ENCODE peak calls at places on chromosomes 5 and 9, in ten cellular contexts. G is H1, Z is Panc1, A is HepG2, D is upper lobe of left lung, U is HCT116, L is GM12878, W is stomach, H is GM23338, B is vagina. F is an unnamed sample.

GRCh38 chr9:108994695-108995094 is 18.6 kb downstream of the CTNNAL1 start:
- DNase-seq in G (no peak), Z (no peak), A (no peak), D (no peak), U (no peak), L (no peak), W (peak), H (no peak), B (no peak), F (no peak)

GRCh38 chr5:16808021-16808420 is 128.1 kb downstream of the MYO10 start:
- DNase-seq in G (no peak), Z (no peak), A (no peak), D (no peak), U (no peak), L (no peak), W (no peak), H (no peak), B (no peak), F (no peak)

GRCh38 chr5:16642896-16643295 is 26.1 kb upstream of the RETREG1 start:
- DNase-seq in G (no peak), Z (no peak), A (no peak), D (no peak), U (no peak), L (no peak), W (no peak), H (no peak), B (no peak), F (no peak)

GRCh38 chr5:93723005-93723404 is 18.4 kb downstream of the POU5F2 start:
- DNase-seq in G (no peak), Z (no peak), A (no peak), D (no peak), U (no peak), L (no peak), W (no peak), H (no peak), B (no peak), F (no peak)

GRCh38 chr5:91468643-91469422 is 85.7 kb upstream of the ARRDC3 start:
- DNase-seq in G (no peak), Z (no peak), A (no peak), D (no peak), U (no peak), L (no peak), W (no peak), H (no peak), B (no peak), F (no peak)

GRCh38 chr5:117800261-117800660 is 1188.1 kb downstream of the DTWD2 start:
- DNase-seq in G (no peak), Z (no peak), A (no peak), D (no peak), U (no peak), L (no peak), W (no peak), H (no peak), B (no peak), F (no peak)

GRCh38 chr5:172731286-172732073 is 39.5 kb downstream of the DUSP1 start:
- DNase-seq in G (no peak), Z (no peak), A (peak), D (no peak), U (peak), L (no peak), W (peak), H (no peak), B (no peak), F (no peak)

GRCh38 chr5:14809369-14810144 is 62.0 kb downstream of the ANKH start:
- DNase-seq in G (no peak), Z (peak), A (peak), D (no peak), U (peak), L (peak), W (peak), H (no peak), B (no peak), F (peak)

GRCh38 chr5:35430381-35431162 is 187.1 kb upstream of the SPEF2 start:
- DNase-seq in G (no peak), Z (no peak), A (no peak), D (no peak), U (no peak), L (no peak), W (no peak), H (peak), B (no peak), F (no peak)

GRCh38 chr5:94276751-94277150 is 341.7 kb downstream of the KIAA0825 start:
- DNase-seq in G (no peak), Z (no peak), A (no peak), D (no peak), U (no peak), L (no peak), W (no peak), H (no peak), B (no peak), F (no peak)

GRCh38 chr5:91378683-91379601 is 4.2 kb downstream of the ARRDC3 start:
- DNase-seq in G (no peak), Z (no peak), A (no peak), D (no peak), U (no peak), L (no peak), W (no peak), H (peak), B (no peak), F (no peak)

GRCh38 chr9:115715656-115716055 is 437.9 kb upstream of the PAPPA start:
- DNase-seq in G (no peak), Z (no peak), A (no peak), D (no peak), U (no peak), L (no peak), W (no peak), H (no peak), B (no peak), F (no peak)

GRCh38 chr9:100104314-100104713 is 5.3 kb downstream of the INVS start:
- DNase-seq in G (no peak), Z (no peak), A (no peak), D (no peak), U (no peak), L (no peak), W (no peak), H (peak), B (no peak), F (no peak)

GRCh38 chr9:75238311-75238976 is 150.1 kb downstream of the OSTF1 start:
- DNase-seq in G (peak), Z (peak), A (peak), D (no peak), U (peak), L (peak), W (peak), H (peak), B (no peak), F (peak)

GRCh38 chr5:12237837-12238575 is 333.8 kb upstream of the CTNND2 start:
- DNase-seq in G (no peak), Z (no peak), A (no peak), D (no peak), U (no peak), L (no peak), W (no peak), H (peak), B (no peak), F (no peak)

GRCh38 chr5:142747034-142747433 is 23.1 kb upstream of the ARHGAP26 start:
- DNase-seq in G (no peak), Z (no peak), A (no peak), D (no peak), U (no peak), L (no peak), W (no peak), H (no peak), B (no peak), F (no peak)

GRCh38 chr9:134455951-134456739 is 129.9 kb downstream of the RXRA start:
- DNase-seq in G (no peak), Z (no peak), A (no peak), D (peak), U (peak), L (no peak), W (peak), H (no peak), B (no peak), F (no peak)

GRCh38 chr9:115969096-115969495 is 184.5 kb upstream of the PAPPA start:
- DNase-seq in G (no peak), Z (no peak), A (no peak), D (no peak), U (no peak), L (no peak), W (no peak), H (no peak), B (no peak), F (no peak)

GRCh38 chr9:83526901-83527300 is 11.3 kb downstream of the FRMD3 start:
- DNase-seq in G (no peak), Z (no peak), A (peak), D (no peak), U (no peak), L (no peak), W (no peak), H (no peak), B (no peak), F (no peak)

GRCh38 chr5:5271606-5272321 is 131.6 kb downstream of the ADAMTS16 start:
- DNase-seq in G (no peak), Z (no peak), A (no peak), D (no peak), U (no peak), L (no peak), W (no peak), H (no peak), B (no peak), F (no peak)

GRCh38 chr5:136020383-136021015 is 8.3 kb upstream of the TGFBI start:
- DNase-seq in G (no peak), Z (no peak), A (peak), D (no peak), U (peak), L (no peak), W (no peak), H (no peak), B (no peak), F (no peak)

GRCh38 chr9:80061940-80062339 is 490.2 kb downstream of the TLE4 start:
- DNase-seq in G (no peak), Z (no peak), A (no peak), D (no peak), U (no peak), L (no peak), W (no peak), H (no peak), B (no peak), F (no peak)

GRCh38 chr5:74382864-74383618 is 257.5 kb downstream of the ENC1 start:
- DNase-seq in G (no peak), Z (no peak), A (no peak), D (no peak), U (no peak), L (no peak), W (no peak), H (no peak), B (no peak), F (no peak)

GRCh38 chr5:157971466-157972324 is 112.8 kb upstream of the CLINT1 start:
- DNase-seq in G (peak), Z (no peak), A (no peak), D (no peak), U (no peak), L (no peak), W (no peak), H (peak), B (no peak), F (no peak)

GRCh38 chr5:14983666-14984441 is 112.3 kb upstream of the ANKH start:
- DNase-seq in G (no peak), Z (no peak), A (no peak), D (no peak), U (no peak), L (no peak), W (no peak), H (no peak), B (no peak), F (no peak)

GRCh38 chr9:121641228-121641611 is 10.2 kb upstream of the DAB2IP start:
- DNase-seq in G (no peak), Z (no peak), A (no peak), D (no peak), U (no peak), L (no peak), W (no peak), H (no peak), B (no peak), F (no peak)

GRCh38 chr5:172149073-172149472 is 39.0 kb downstream of the STK10 start:
- DNase-seq in G (no peak), Z (no peak), A (no peak), D (no peak), U (no peak), L (no peak), W (no peak), H (no peak), B (no peak), F (no peak)

GRCh38 chr5:168332042-168332441 is 40.6 kb downstream of the WWC1 start:
- DNase-seq in G (no peak), Z (no peak), A (no peak), D (no peak), U (no peak), L (no peak), W (no peak), H (no peak), B (no peak), F (no peak)

GRCh38 chr9:135976531-135976930 is 15.4 kb upstream of the UBAC1 start:
- DNase-seq in G (no peak), Z (no peak), A (no peak), D (no peak), U (no peak), L (no peak), W (no peak), H (no peak), B (no peak), F (no peak)

GRCh38 chr5:77486344-77486962 is 5.7 kb downstream of the WDR41 start:
- DNase-seq in G (no peak), Z (no peak), A (no peak), D (no peak), U (no peak), L (no peak), W (no peak), H (no peak), B (no peak), F (no peak)
- TF ChIP-seq POLR2AphosphoS5 in G (no peak), Z (no peak), A (no peak), D (no peak), U (no peak), L (no peak), W (no peak), H (no peak), B (no peak), F (no peak)

DNA sequence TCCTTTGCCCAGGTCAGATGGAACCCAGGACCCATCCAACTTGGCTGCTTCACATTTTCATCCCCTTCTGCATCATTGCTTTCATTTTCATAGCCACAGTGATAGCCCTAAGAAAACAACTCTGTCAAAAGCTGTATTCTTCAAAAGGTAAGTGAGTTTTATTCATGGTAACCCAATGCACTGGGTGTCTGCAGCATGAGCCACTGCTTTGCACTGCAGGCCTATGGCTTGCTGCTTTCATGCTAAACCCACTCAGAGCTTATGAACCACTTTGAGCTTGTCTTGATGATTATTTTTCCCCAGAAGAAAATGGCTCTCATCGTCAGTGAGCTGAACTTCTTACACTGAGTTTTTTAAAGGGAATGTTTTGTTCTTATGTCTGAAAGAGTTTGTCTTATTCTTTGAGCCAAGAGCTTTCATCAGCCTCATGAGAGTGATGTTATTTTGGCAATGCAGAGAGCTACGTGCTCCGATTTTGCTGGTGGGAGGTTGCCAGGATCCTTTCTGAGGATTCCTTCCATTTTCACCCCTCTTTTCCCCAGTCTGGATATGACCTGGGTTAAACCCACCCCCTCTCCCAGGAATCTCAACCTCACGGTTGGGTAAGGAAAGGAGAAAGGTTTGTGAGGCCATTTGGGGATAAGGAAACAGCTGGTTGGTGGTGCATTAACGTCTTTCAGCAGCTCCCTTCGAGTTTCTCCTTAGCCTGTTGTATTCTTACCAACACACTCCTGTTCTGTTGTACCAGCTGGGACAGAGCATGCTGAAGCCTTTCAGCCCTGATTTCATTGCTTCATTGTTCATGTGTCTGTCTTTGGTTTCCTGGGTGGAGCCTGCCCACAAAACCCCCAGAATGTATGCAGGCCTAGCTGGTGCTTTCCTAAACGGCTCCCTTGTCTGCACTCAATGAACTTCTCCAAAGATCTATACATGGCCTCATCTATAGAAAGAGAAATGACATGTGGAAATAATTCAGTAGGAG is 47.6 kb downstream of the PDCD1LG2 start:
- DNase-seq in G (no peak), Z (no peak), A (no peak), D (no peak), U (no peak), L (no peak), W (no peak), H (no peak), B (no peak), F (no peak)
- TF ChIP-seq POLR2AphosphoS5 in G (no peak), Z (no peak), A (no peak), D (no peak), U (no peak), L (no peak), W (no peak), H (no peak), B (no peak), F (peak)

GRCh38 chr5:177503351-177504085 is 6.1 kb downstream of the DOK3 start:
- DNase-seq in G (no peak), Z (no peak), A (no peak), D (no peak), U (no peak), L (no peak), W (no peak), H (no peak), B (no peak), F (no peak)
- TF ChIP-seq POLR2AphosphoS5 in G (no peak), Z (no peak), A (no peak), D (no peak), U (no peak), L (peak), W (no peak), H (no peak), B (no peak), F (no peak)

DNA sequence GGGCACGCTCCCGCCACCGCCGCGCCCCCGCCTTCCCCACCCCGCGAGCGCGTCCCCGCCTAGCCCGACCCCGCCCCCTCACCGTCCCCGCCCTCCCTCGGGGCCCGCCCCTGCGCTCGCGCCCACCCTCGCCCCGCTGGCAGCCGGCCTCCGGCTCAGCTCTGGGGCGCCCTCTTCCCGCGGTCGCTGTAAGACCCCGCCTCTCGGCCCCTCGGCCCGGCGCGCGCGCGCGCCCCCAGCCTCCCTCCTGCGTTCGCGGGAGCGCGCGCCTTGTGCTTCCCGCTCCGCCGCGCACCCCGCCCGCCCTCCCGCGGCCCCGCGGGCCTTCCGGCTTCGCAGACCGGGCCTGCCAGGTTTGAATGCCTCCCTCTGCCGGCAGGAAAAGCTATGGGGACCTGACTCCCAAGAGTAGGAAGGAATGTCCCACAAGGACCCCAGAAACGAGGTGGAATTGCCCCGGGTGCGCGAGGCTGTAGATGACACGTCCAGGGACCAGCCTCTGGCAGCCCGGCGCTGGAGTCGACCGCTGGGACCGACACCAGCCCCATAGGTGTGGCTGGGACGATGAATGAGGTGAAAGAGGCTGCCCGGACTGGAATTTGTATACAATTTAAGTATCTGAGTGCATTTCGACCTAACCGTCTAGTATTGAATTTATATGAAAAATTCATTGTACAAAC is 360 bp upstream of the PTBP3 start:
- DNase-seq in G (peak), Z (no peak), A (peak), D (peak), U (peak), L (peak), W (peak), H (peak), B (peak), F (peak)
- TF ChIP-seq POLR2AphosphoS5 in G (no peak), Z (no peak), A (no peak), D (peak), U (peak), L (peak), W (peak), H (no peak), B (no peak), F (no peak)

DNA sequence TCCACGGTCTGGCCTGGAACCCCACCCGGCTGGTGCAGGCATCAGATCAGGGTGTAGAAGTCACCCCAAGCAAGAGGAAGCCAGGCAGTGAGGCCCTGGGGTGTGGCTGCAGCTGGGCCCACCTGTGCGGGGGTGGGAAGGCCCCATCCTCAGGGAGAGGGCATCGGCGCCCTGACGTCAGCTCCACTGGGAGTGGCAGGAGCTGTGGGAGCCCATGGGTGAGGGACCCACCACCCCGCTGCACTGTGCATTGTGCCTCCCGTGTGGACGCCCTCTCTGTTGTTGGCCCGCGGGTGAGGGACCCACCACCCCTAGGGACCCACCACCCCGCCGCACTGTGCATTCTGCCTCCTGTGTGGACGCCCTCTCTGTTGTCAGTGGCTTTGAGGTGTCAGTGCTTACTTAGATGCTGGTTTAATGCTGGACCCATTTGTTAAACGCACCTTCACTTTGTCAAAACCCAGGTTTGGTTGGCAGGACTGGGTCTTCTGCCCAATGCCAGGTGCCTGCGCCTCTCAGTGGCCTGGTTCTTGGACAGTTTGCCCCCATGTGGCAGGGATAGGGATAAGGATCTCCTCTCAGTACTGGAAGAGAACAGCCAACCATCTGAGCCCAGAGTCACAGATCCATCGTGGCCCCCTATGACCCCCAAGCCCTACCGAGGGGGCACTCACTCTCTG is 6.9 kb upstream of the EXOC3 start:
- DNase-seq in G (no peak), Z (no peak), A (peak), D (peak), U (no peak), L (no peak), W (no peak), H (peak), B (no peak), F (no peak)
- TF ChIP-seq POLR2AphosphoS5 in G (no peak), Z (no peak), A (no peak), D (no peak), U (no peak), L (no peak), W (no peak), H (no peak), B (no peak), F (peak)

GRCh38 chr9:2059131-2059929 is 44.2 kb downstream of the SMARCA2 start:
- DNase-seq in G (no peak), Z (no peak), A (no peak), D (no peak), U (no peak), L (no peak), W (no peak), H (no peak), B (no peak), F (no peak)
- TF ChIP-seq POLR2AphosphoS5 in G (no peak), Z (no peak), A (no peak), D (no peak), U (no peak), L (no peak), W (no peak), H (no peak), B (no peak), F (no peak)

DNA sequence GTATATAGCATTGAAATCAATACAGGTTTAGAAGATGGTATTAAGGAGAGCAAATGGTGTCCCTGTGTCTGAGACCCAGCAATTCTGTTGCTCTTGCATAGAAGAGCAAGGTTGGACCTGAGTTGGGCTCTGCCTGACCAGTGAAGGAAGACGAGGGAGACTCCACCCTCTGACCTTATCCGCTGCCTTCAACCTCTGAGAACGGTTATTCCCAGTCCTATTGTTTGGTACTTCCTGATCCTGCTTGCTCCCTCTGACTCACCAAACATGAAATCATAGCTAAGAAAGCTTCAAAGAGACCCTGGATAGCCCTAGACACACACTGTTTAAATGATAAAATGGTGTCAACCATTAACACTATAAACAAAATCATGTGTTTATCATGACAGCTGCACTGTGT is 218.5 kb downstream of the PLK2 start:
- DNase-seq in G (no peak), Z (no peak), A (no peak), D (no peak), U (no peak), L (no peak), W (no peak), H (no peak), B (no peak), F (no peak)
- TF ChIP-seq POLR2AphosphoS5 in G (no peak), Z (no peak), A (no peak), D (no peak), U (no peak), L (no peak), W (peak), H (no peak), B (no peak), F (no peak)

F was measured in GM12892.